ENCODE peak calls at places on chromosome 20, in five cellular contexts. I is choroid plexus epithelial cell, B is stomach, N is mesothelial cell of epicardium, K is adrenal gland. G is an unnamed sample.

GRCh38 chr20:1005452-1006027 is 3.4 kb upstream of the RSPO4 start:
- DNase-seq in I (peak; percentile 48), B (no peak), N (no peak), K (no peak), G (no peak)

GRCh38 chr20:40781979-40782378 is 92.9 kb upstream of the MAFB start:
- DNase-seq in I (no peak), B (no peak), N (peak; percentile 9), K (no peak), G (no peak)

GRCh38 chr20:49397525-49397924 is 84.9 kb downstream of the KCNB1 start:
- DNase-seq in I (peak; percentile 26), B (no peak), N (no peak), K (no peak), G (no peak)

GRCh38 chr20:50885781-50886180 is 45.5 kb downstream of the ADNP start:
- DNase-seq in I (no peak), B (no peak), N (peak; percentile 22), K (no peak), G (no peak)

GRCh38 chr20:29689411-29690225 is 1567.8 kb upstream of the DEFB115 start:
- DNase-seq in I (no peak), B (no peak), N (no peak), K (no peak), G (no peak)

GRCh38 chr20:16271450-16271849 is 301.8 kb downstream of the KIF16B start:
- DNase-seq in I (no peak), B (no peak), N (no peak), K (no peak), G (no peak)

GRCh38 chr20:6651016-6651415 is 116.5 kb upstream of the BMP2 start:
- DNase-seq in I (peak; percentile 58), B (peak; percentile 30), N (no peak), K (peak; percentile 84), G (no peak)

GRCh38 chr20:10306440-10307358 is 88.1 kb downstream of the SNAP25 start:
- DNase-seq in I (peak; percentile 94), B (no peak), N (no peak), K (no peak), G (no peak)

GRCh38 chr20:32203556-32204484 is 3.7 kb downstream of the PLAGL2 start:
- DNase-seq in I (peak; percentile 36), B (peak; percentile 63), N (no peak), K (no peak), G (no peak)

GRCh38 chr20:1499528-1500420 is 8.6 kb upstream of the SIRPB2 start:
- DNase-seq in I (no peak), B (no peak), N (no peak), K (no peak), G (no peak)

GRCh38 chr20:44501448-44501847 is 20.4 kb downstream of the SERINC3 start:
- DNase-seq in I (peak; percentile 96), B (no peak), N (no peak), K (peak; percentile 73), G (no peak)

GRCh38 chr20:37907330-37907676 is 4.4 kb downstream of the VSTM2L start:
- DNase-seq in I (no peak), B (no peak), N (no peak), K (no peak), G (no peak)

GRCh38 chr20:58891686-58892125 is 39.2 kb downstream of the GNAS start:
- DNase-seq in I (peak; percentile 51), B (peak; percentile 37), N (peak; percentile 51), K (no peak), G (no peak)

GRCh38 chr20:10673176-10673830 is 496 bp downstream of the JAG1 start:
- DNase-seq in I (peak; percentile 69), B (peak; percentile 42), N (peak; percentile 56), K (no peak), G (peak; percentile 18)

GRCh38 chr20:51995038-51995437 is 192.7 kb upstream of the SALL4 start:
- DNase-seq in I (peak; percentile 33), B (no peak), N (no peak), K (no peak), G (no peak)

GRCh38 chr20:63236116-63236837 is 572 bp downstream of the BIRC7 start:
- DNase-seq in I (no peak), B (no peak), N (no peak), K (no peak), G (no peak)

GRCh38 chr20:63233924-63234323 is 1.8 kb upstream of the BIRC7 start:
- DNase-seq in I (no peak), B (no peak), N (no peak), K (no peak), G (no peak)

GRCh38 chr20:63233061-63233344 is 2.7 kb upstream of the BIRC7 start:
- DNase-seq in I (no peak), B (no peak), N (no peak), K (no peak), G (no peak)

GRCh38 chr20:63235399-63235983 is at the start of gene BIRC7:
- DNase-seq in I (no peak), B (no peak), N (no peak), K (no peak), G (no peak)

GRCh38 chr20:63234693-63235398 is 859 bp upstream of the BIRC7 start:
- DNase-seq in I (no peak), B (peak; percentile 52), N (peak; percentile 70), K (no peak), G (peak; percentile 51)
- TF ChIP-seq CTCF in I (peak; percentile 62), B (peak; percentile 37), N (peak; percentile 70), K (no peak), G (peak; percentile 63)

GRCh38 chr20:23358923-23359572 is 2.9 kb upstream of the GZF1 start:
- DNase-seq in I (no peak), B (peak; percentile 68), N (no peak), K (no peak), G (no peak)

GRCh38 chr20:23358563-23358906 is 3.4 kb upstream of the GZF1 start:
- DNase-seq in I (no peak), B (no peak), N (no peak), K (no peak), G (no peak)

GRCh38 chr20:23356203-23356602 is 5.6 kb downstream of the NXT1 start:
- DNase-seq in I (no peak), B (no peak), N (no peak), K (no peak), G (no peak)

GRCh38 chr20:23361108-23361650 is 803 bp upstream of the GZF1 start:
- DNase-seq in I (peak; percentile 55), B (no peak), N (no peak), K (peak; percentile 78), G (no peak)

DNA sequence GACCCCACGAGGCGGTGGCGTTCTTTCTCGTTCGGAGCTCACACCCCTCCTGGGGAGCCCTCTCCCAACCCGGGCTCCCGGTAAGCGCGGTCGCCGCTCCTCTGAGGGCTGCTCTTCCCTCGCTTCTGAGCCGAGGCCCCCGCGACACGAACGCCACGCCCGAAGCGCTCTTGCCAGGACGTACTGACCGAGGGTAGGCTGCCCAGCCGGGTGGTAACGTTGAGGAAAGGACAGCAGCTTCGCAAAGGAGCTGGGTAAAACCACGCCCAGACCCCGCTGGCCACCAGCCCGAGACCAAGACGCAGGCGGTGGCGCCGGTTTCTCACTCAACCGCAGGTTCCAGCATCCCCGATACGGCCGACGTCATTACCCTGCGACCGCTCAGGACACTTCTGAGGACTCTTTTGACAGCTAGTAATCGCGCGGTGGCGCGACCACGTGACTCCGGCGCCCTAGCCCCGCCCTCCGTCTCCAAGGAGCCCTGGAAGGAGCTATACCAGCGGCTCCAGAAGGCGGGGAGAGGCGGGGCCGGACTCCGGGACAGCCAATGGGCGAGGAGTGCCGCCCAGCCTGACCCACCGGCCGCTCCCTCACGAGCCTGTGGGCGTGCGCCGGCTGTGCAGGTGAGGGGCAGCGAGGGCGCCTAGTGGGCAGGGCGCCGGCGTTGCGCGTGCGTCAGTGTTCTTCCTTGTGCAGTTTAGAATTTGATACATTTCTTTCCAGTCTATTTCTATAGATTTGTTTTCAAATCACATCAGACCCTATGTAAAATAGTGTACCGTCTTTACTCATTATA is 4.0 kb upstream of the GZF1 start:
- DNase-seq in I (peak; percentile 100), B (peak; percentile 100), N (peak; percentile 99), K (peak; percentile 100), G (peak; percentile 100)
- TF ChIP-seq CTCF in I (no peak), B (no peak), N (no peak), K (peak; percentile 22), G (peak; percentile 23)

GRCh38 chr20:46269372-46269771 is 38.9 kb downstream of the CDH22 start:
- DNase-seq in I (peak; percentile 2), B (no peak), N (no peak), K (no peak), G (no peak)

GRCh38 chr20:46265539-46265938 is 42.8 kb downstream of the CDH22 start:
- DNase-seq in I (no peak), B (no peak), N (no peak), K (no peak), G (no peak)

GRCh38 chr20:46268662-46269061 is 39.6 kb downstream of the CDH22 start:
- DNase-seq in I (no peak), B (no peak), N (no peak), K (no peak), G (no peak)

GRCh38 chr20:46267108-46267820 is 41.0 kb downstream of the CDH22 start:
- DNase-seq in I (no peak), B (no peak), N (no peak), K (no peak), G (no peak)

DNA sequence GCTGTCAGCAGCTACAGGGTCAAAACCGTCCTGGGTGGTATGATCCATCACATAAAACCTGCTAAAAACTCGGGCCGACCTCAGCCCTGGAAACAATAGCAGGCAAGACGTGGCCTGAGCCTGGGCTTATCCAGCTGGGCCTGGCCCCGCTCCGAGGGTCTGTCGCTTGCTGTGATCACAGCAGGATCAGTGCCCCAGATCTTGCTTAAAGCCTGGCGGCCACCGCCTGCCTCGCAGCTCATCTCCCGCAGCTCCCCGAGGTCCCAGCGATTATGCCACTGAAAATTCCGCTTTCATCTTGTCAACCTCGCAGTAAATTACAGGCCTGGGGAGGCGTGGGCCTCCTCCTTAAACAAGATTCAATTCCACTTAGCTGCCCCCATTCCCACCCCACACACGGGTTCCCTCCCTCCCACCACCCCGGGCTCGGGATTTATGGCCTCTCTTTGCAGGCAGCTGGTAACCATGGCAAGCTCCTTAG is 40.1 kb downstream of the CDH22 start:
- DNase-seq in I (peak; percentile 10), B (no peak), N (no peak), K (no peak), G (no peak)
- TF ChIP-seq CTCF in I (no peak), B (no peak), N (no peak), K (no peak), G (no peak)

GRCh38 chr20:47231382-47232042 is 125.0 kb downstream of the ZMYND8 start:
- DNase-seq in I (peak; percentile 89), B (no peak), N (no peak), K (no peak), G (no peak)
- TF ChIP-seq CTCF in I (peak; percentile 58), B (no peak), N (no peak), K (no peak), G (no peak)